ENCODE peak calls at places on chromosomes 5 and 9, in six cellular contexts. L is GM12878, B is SK-N-SH, D is HCT116, Z is K562, E is H1. N is an unnamed sample.

GRCh38 chr5:161286066-161286655 is 260.4 kb downstream of the GABRB2 start:
- DNase-seq in Z (no peak), E (no peak), L (no peak), D (no peak), B (no peak), N (no peak)

GRCh38 chr5:90055831-90056328 is 353.7 kb downstream of the CETN3 start:
- DNase-seq in B (no peak), E (no peak), D (no peak), Z (no peak), L (no peak), N (no peak)

GRCh38 chr9:20023237-20023928 is 234.5 kb upstream of the SLC24A2 start:
- DNase-seq in E (no peak), B (no peak), L (no peak), D (no peak), Z (no peak), N (no peak)

GRCh38 chr5:142826741-142827492 is 56.7 kb downstream of the ARHGAP26 start:
- DNase-seq in L (no peak), E (no peak), D (peak; percentile 87), B (no peak), Z (no peak), N (no peak)

GRCh38 chr5:128276537-128277216 is 193.1 kb downstream of the SLC12A2 start:
- DNase-seq in D (no peak), B (no peak), Z (no peak), E (no peak), L (no peak), N (no peak)

GRCh38 chr5:126544087-126544740 is 50.8 kb downstream of the ALDH7A1 start:
- DNase-seq in L (no peak), E (no peak), B (peak; percentile 30), D (peak; percentile 19), Z (peak; percentile 74), N (peak; percentile 18)

GRCh38 chr5:142929602-142930001 is 159.4 kb downstream of the ARHGAP26 start:
- DNase-seq in Z (no peak), E (no peak), L (no peak), D (no peak), B (no peak), N (no peak)

GRCh38 chr5:32339878-32340277 is 27.1 kb upstream of the MTMR12 start:
- DNase-seq in E (no peak), D (no peak), B (no peak), Z (peak; percentile 24), L (no peak), N (no peak)

GRCh38 chr5:74639538-74640449 is 734 bp downstream of the ENC1 start:
- DNase-seq in D (no peak), E (no peak), B (peak; percentile 76), L (no peak), Z (peak; percentile 39), N (no peak)

GRCh38 chr5:17012289-17012688 is 76.2 kb upstream of the MYO10 start:
- DNase-seq in Z (no peak), D (no peak), E (no peak), B (no peak), L (no peak), N (no peak)

GRCh38 chr5:54669285-54669684 is 151.7 kb downstream of the SNX18 start:
- DNase-seq in E (no peak), B (no peak), D (no peak), L (no peak), Z (no peak), N (no peak)

GRCh38 chr5:179265529-179266290 is 79.6 kb downstream of the ADAMTS2 start:
- DNase-seq in Z (no peak), B (peak; percentile 70), D (no peak), E (no peak), L (no peak), N (no peak)

GRCh38 chr5:127053049-127053448 is 20.3 kb downstream of the C5orf63 start:
- DNase-seq in B (no peak), D (no peak), Z (no peak), E (no peak), L (no peak), N (no peak)

GRCh38 chr5:178071108-178071507 is 42.2 kb upstream of the N4BP3 start:
- DNase-seq in B (no peak), D (no peak), Z (no peak), E (no peak), L (no peak), N (no peak)

GRCh38 chr5:172838151-172838875 is 4.3 kb downstream of the ERGIC1 start:
- DNase-seq in L (no peak), B (no peak), E (no peak), Z (no peak), D (no peak), N (no peak)

GRCh38 chr5:172841258-172841657 is 7.2 kb downstream of the ERGIC1 start:
- DNase-seq in L (no peak), B (no peak), E (no peak), D (no peak), Z (no peak), N (no peak)

GRCh38 chr5:172840778-172841154 is 6.7 kb downstream of the ERGIC1 start:
- DNase-seq in L (no peak), Z (no peak), D (no peak), B (no peak), E (no peak), N (no peak)

GRCh38 chr5:172839669-172840068 is 5.6 kb downstream of the ERGIC1 start:
- DNase-seq in B (no peak), E (no peak), D (no peak), Z (no peak), L (no peak), N (peak; percentile 64)

DNA sequence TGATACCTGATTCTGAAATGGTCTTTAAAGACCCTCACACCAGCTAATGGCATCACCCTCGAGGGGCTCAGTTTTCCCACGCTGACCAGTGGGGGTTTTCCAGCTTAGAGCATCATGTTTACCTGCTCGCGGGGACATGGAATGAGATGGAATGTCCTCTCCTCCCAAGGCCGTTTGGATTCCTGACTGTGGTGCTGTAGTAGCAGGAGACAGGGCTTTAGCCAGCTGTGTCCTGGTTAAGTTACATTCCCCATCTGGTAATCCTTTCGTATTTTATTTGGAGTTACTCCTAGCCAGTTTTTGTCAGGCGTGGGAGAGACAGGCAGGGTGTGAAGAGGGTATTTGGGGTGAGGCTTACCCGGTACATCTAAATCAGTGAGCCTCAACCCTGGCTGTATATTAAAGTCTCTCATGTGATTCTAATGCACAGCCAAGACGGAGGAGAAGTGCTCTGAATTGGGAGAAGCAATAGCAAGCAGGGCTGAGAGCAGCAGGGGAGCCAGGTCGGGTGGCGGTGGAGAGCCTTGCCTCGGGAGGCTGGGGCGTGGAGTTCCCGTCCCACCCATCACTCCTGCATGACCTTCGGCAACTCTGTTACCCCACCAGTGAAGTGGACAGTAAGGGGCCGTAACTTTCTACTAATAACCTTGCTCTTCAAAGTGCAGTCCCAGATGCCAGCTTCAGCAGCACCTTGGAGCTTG is 6.2 kb downstream of the ERGIC1 start:
- DNase-seq in L (no peak), D (no peak), Z (no peak), E (no peak), B (no peak), N (peak; percentile 37)
- TF ChIP-seq JUND in L (no peak), D (no peak), Z (no peak), E (no peak), B (no peak), N (no peak)

GRCh38 chr5:108636135-108636888 is 111.4 kb upstream of the FER start:
- DNase-seq in L (no peak), D (no peak), E (no peak), B (no peak), Z (no peak), N (no peak)

GRCh38 chr5:108637110-108637509 is 110.6 kb upstream of the FER start:
- DNase-seq in E (no peak), D (no peak), B (no peak), L (no peak), Z (no peak), N (no peak)

GRCh38 chr5:108638021-108638420 is 109.7 kb upstream of the FER start:
- DNase-seq in Z (no peak), B (no peak), E (no peak), L (no peak), D (no peak), N (no peak)

GRCh38 chr5:108634951-108635288 is 112.8 kb upstream of the FER start:
- DNase-seq in D (no peak), B (no peak), Z (no peak), L (peak; percentile 20), E (no peak), N (no peak)

GRCh38 chr5:108634251-108634950 is 113.3 kb upstream of the FER start:
- DNase-seq in B (no peak), D (no peak), E (no peak), Z (no peak), L (no peak), N (no peak)
- TF ChIP-seq JUND in B (no peak), D (no peak), E (no peak), Z (no peak), L (no peak), N (no peak)

GRCh38 chr5:139677404-139678282 is 29.5 kb downstream of the CXXC5 start:
- DNase-seq in Z (no peak), E (no peak), D (no peak), L (no peak), B (peak; percentile 91), N (peak; percentile 56)
- TF ChIP-seq JUND in Z (no peak), E (no peak), D (no peak), L (no peak), B (no peak), N (no peak)

GRCh38 chr9:92463989-92464388 is 18.3 kb downstream of the ASPN start:
- DNase-seq in Z (no peak), B (no peak), L (no peak), D (no peak), E (no peak), N (no peak)
- TF ChIP-seq JUND in Z (no peak), B (peak; percentile 52), L (no peak), D (no peak), E (no peak), N (no peak)

GRCh38 chr9:113428062-113428600 is 17.6 kb downstream of the C9orf43 start:
- DNase-seq in Z (no peak), D (no peak), B (no peak), L (no peak), E (no peak), N (no peak)
- TF ChIP-seq JUND in Z (no peak), D (no peak), B (no peak), L (no peak), E (no peak), N (no peak)

GRCh38 chr9:3058409-3058808 is 214.5 kb upstream of the PUM3 start:
- DNase-seq in L (no peak), Z (no peak), E (no peak), D (no peak), B (no peak), N (no peak)

GRCh38 chr9:3054017-3054586 is 210.2 kb upstream of the PUM3 start:
- DNase-seq in E (no peak), L (no peak), D (no peak), B (no peak), Z (no peak), N (no peak)

GRCh38 chr9:3059781-3060468 is 216.0 kb upstream of the PUM3 start:
- DNase-seq in L (no peak), B (no peak), D (no peak), E (no peak), Z (no peak), N (no peak)
- TF ChIP-seq JUND in L (no peak), B (no peak), D (no peak), E (no peak), Z (no peak), N (no peak)

GRCh38 chr9:136539427-136540412 is 6.1 kb downstream of the NOTCH1 start:
- DNase-seq in Z (peak; percentile 94), L (peak; percentile 70), D (peak; percentile 89), B (no peak), E (no peak), N (peak; percentile 96)
- TF ChIP-seq JUND in Z (peak; percentile 47), L (no peak), D (no peak), B (no peak), E (no peak), N (no peak)